ENCODE peak calls at places on chromosomes 4 and X, in four cellular contexts. L, Q, B and A are unnamed samples.
A peak's percentile ranks its signal among the peaks of the same experiment; 100 is the strongest.

GRCh38 chr4:54228064-54228527 is 997 bp upstream of the PDGFRA start:
- DNase-seq in L (no peak), Q (peak; percentile 5), B (peak; percentile 54), A (peak; percentile 75)

GRCh38 chr4:118289794-118290193 is 63.0 kb downstream of the PRSS12 start:
- DNase-seq in L (no peak), Q (no peak), B (no peak), A (no peak)

GRCh38 chr4:24322986-24323385 is 261.4 kb downstream of the DHX15 start:
- DNase-seq in L (no peak), Q (no peak), B (no peak), A (no peak)

GRCh38 chr4:27684501-27685077 is 823.9 kb downstream of the STIM2 start:
- DNase-seq in L (no peak), Q (peak; percentile 44), B (no peak), A (peak; percentile 38)

GRCh38 chr4:26372525-26373172 is 51.8 kb downstream of the RBPJ start:
- DNase-seq in L (peak; percentile 83), Q (peak; percentile 90), B (no peak), A (peak; percentile 19)

GRCh38 chrX:10467793-10468192 is 152.6 kb downstream of the MID1 start:
- DNase-seq in L (no peak), Q (no peak), B (no peak), A (no peak)

GRCh38 chrX:48540480-48540879 is 966 bp downstream of the TBC1D25 start:
- DNase-seq in L (no peak), Q (no peak), B (no peak), A (no peak)

GRCh38 chrX:23578079-23578478 is 89.2 kb upstream of the PRDX4 start:
- DNase-seq in L (no peak), Q (no peak), B (no peak), A (no peak)

GRCh38 chrX:9797961-9798360 is 11.7 kb downstream of the SHROOM2 start:
- DNase-seq in L (no peak), Q (no peak), B (no peak), A (no peak)

GRCh38 chrX:108736509-108737479 is at the start of gene IRS4:
- DNase-seq in L (no peak), Q (peak; percentile 32), B (no peak), A (peak; percentile 66)

GRCh38 chrX:75365243-75365975 is 91.5 kb downstream of the UPRT start:
- DNase-seq in L (no peak), Q (no peak), B (no peak), A (no peak)

GRCh38 chr4:85368240-85368639 is 106.7 kb upstream of the ARHGAP24 start:
- DNase-seq in L (no peak), Q (no peak), B (peak; percentile 10), A (no peak)

GRCh38 chrX:12700745-12701144 is 90.5 kb upstream of the PRPS2 start:
- DNase-seq in L (no peak), Q (no peak), B (no peak), A (no peak)

GRCh38 chrX:120302434-120302833 is 8.8 kb downstream of the TMEM255A start:
- DNase-seq in L (peak; percentile 61), Q (no peak), B (no peak), A (no peak)

GRCh38 chr4:159445671-159446070 is 342.8 kb downstream of the RAPGEF2 start:
- DNase-seq in L (no peak), Q (no peak), B (no peak), A (no peak)

GRCh38 chrX:103774070-103774642 is 2.5 kb upstream of the PLP1 start:
- DNase-seq in L (no peak), Q (peak; percentile 1), B (no peak), A (no peak)

GRCh38 chr4:44660396-44660795 is 9.0 kb upstream of the YIPF7 start:
- DNase-seq in L (no peak), Q (no peak), B (no peak), A (no peak)

GRCh38 chr4:103915224-103915869 is 195.6 kb upstream of the TACR3 start:
- DNase-seq in L (peak; percentile 16), Q (peak; percentile 15), B (peak; percentile 8), A (peak; percentile 16)

GRCh38 chr4:118865091-118865708 is 23.5 kb upstream of the SYNPO2 start:
- DNase-seq in L (no peak), Q (peak; percentile 56), B (no peak), A (peak; percentile 77)

GRCh38 chr4:102477657-102478056 is 23.5 kb upstream of the NFKB1 start:
- DNase-seq in L (no peak), Q (no peak), B (no peak), A (no peak)

GRCh38 chr4:78922207-78922606 is 17.0 kb downstream of the PAQR3 start:
- DNase-seq in L (no peak), Q (no peak), B (no peak), A (no peak)

GRCh38 chr4:80475236-80475635 is 139.7 kb downstream of the CFAP299 start:
- DNase-seq in L (no peak), Q (no peak), B (no peak), A (no peak)

GRCh38 chrX:130253916-130254315 is 14.8 kb downstream of the ZNF280C start:
- DNase-seq in L (no peak), Q (no peak), B (no peak), A (no peak)

GRCh38 chr4:33715996-33716395 is 2528.3 kb downstream of the ARAP2 start:
- DNase-seq in L (no peak), Q (no peak), B (no peak), A (no peak)

GRCh38 chr4:18227880-18228279 is 206.3 kb upstream of the LCORL start:
- DNase-seq in L (no peak), Q (no peak), B (no peak), A (no peak)

GRCh38 chrX:72052415-72053090 is 79.2 kb downstream of the RTL5 start:
- DNase-seq in L (no peak), Q (no peak), B (no peak), A (no peak)

GRCh38 chrX:135384161-135384836 is 37.4 kb upstream of the SMIM10L2A start:
- DNase-seq in L (no peak), Q (no peak), B (no peak), A (no peak)

GRCh38 chrX:149638860-149639259 is 7.3 kb upstream of the TMEM185A start:
- DNase-seq in L (no peak), Q (no peak), B (no peak), A (no peak)

GRCh38 chrX:92232182-92232581 is 453.0 kb downstream of the PCDH11X start:
- DNase-seq in L (no peak), Q (peak; percentile 0), B (no peak), A (peak; percentile 16)

GRCh38 chr4:147769386-147769785 is 37.5 kb downstream of the ARHGAP10 start:
- DNase-seq in L (no peak), Q (no peak), B (no peak), A (no peak)

GRCh38 chrX:27966955-27967354 is 14.3 kb downstream of the DCAF8L1 start:
- DNase-seq in L (no peak), Q (no peak), B (no peak), A (no peak)

GRCh38 chr4:110164251-110164650 is 34.2 kb downstream of the ELOVL6 start:
- DNase-seq in L (no peak), Q (no peak), B (no peak), A (no peak)

GRCh38 chr4:8387194-8387593 is 53.3 kb downstream of the ACOX3 start:
- DNase-seq in L (no peak), Q (no peak), B (no peak), A (no peak)

GRCh38 chr4:109007976-109008375 is 245.1 kb upstream of the ETNPPL start:
- DNase-seq in L (no peak), Q (no peak), B (no peak), A (no peak)

GRCh38 chrX:42732506-42732905 is 45.5 kb downstream of the PPP1R2C start:
- DNase-seq in L (no peak), Q (no peak), B (no peak), A (no peak)

GRCh38 chr4:75248770-75249467 is 265.3 kb downstream of the RCHY1 start:
- DNase-seq in L (no peak), Q (no peak), B (no peak), A (no peak)

DNA sequence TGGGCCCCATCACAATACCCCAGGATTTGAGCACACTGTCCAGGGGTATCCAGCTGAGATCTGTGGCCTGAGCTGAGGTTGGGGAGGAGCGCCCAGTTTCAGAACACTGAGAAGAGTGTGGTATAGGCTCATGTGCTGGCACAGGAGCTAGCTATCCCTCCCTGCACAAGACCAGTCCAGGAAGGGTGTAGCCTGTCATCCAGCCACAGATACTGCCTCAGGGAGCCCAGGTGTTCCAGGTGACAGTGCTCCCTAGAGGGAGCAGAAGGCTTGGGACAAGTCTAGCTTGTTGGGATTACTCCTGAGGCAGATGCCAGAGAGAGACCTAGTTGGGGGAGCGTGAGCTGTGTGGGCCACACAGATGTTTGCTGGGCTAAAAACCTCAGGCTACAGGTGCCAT is 79.6 kb upstream of the GLRA2 start:
- DNase-seq in L (no peak), Q (no peak), B (no peak), A (no peak)
- TF ChIP-seq FOXM1 in L (no peak), Q (no peak), B (no peak), A (no peak)

DNA sequence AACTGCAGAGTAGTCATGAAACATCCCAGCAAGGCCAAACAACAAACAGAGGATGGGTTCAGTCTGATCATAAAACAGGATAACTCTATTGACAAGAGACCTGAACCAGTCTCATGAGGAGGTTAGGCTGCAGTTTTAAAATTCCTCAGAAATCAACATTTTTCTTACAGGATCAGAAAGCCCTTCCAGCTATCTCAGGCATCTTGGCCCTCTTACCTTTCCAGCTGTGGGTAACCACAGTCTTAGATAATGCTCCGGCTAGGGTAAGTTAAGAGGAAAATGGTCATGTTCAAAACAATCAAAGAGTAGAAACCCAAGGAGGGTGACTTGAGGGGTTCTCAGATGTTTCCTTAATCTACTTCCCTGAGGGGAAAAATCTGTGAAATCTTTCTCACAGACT is 5.1 kb downstream of the CTSO start:
- DNase-seq in L (no peak), Q (no peak), B (no peak), A (no peak)
- TF ChIP-seq BHLHE40 in L (no peak), Q (no peak), B (no peak), A (no peak)

GRCh38 chrX:106802063-106802387 is 448 bp upstream of the TBC1D8B start:
- DNase-seq in L (no peak), Q (peak; percentile 3), B (no peak), A (peak; percentile 27)

DNA sequence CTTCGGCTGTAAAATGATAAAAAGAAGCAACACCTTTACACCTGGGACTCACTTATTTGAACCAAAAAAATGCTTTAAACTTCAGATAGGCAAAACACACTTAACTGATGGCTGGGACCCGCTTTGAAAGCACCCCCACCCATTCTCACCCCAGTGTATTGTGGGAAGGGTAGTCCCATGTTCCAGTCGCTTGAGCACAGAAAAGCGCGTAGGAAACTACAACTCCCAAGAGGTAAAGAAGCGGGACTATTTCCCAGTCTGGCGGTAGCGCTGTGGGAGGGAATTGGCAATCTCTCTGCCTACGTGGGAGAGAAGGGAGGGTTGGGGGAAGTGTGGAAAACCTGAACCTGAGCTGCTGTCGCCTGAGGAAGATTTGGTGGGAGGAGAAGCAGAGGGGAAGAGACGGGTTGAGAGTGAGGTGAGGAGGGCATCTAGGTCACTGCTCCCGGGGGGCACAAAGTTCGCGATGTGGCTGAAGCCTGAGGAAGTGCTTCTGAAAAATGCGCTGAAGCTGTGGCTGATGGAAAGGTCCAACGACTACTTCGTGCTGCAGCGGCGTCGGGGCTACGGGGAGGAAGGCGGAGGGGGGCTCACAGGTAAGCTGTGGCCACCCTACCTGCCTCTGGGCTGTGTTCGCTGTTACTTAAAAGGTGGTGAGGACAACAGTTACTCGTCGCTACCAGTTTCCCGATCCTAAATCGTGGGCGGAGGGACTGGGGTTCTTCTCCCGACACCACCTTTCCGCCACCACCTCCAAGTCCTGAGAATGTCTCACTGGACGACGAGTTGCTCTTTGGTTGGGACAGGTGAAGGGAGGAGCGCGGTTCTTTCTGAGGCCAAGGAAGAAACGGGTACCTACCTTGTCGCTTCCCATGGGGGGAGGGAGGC is at the start of gene TBC1D8B:
- DNase-seq in L (peak; percentile 50), Q (peak; percentile 89), B (peak; percentile 16), A (peak; percentile 82)
- TF ChIP-seq SP1 in L (no peak), Q (no peak), B (no peak), A (no peak)

GRCh38 chrX:132737743-132738142 is 220.7 kb downstream of the HS6ST2 start:
- DNase-seq in L (no peak), Q (no peak), B (no peak), A (no peak)
- TF ChIP-seq FOXM1 in L (no peak), Q (no peak), B (no peak), A (no peak)